ENCODE peak calls at places on chromosomes 1 and 21, in four cellular contexts. C is HepG2, A is upper lobe of left lung, P is K562. Z is an unnamed sample.

GRCh38 chr1:103497404-103497803 is 28.1 kb upstream of the RNPC3 start:
- ATAC-seq in A (no peak), C (no peak), P (no peak), Z (no peak)

GRCh38 chr1:36542024-36542961 is 59.6 kb upstream of the CSF3R start:
- ATAC-seq in C (peak; percentile 58), A (no peak), P (peak; percentile 48), Z (no peak)

GRCh38 chr1:31335007-31335406 is 37.9 kb downstream of the FABP3 start:
- ATAC-seq in P (peak; percentile 72), A (no peak), C (peak; percentile 63), Z (no peak)

GRCh38 chr1:183719289-183719688 is 66.2 kb upstream of the APOBEC4 start:
- ATAC-seq in C (no peak), A (no peak), P (no peak), Z (no peak)

GRCh38 chr1:204087893-204088528 is 15.1 kb downstream of the SOX13 start:
- ATAC-seq in A (no peak), C (no peak), P (no peak), Z (no peak)

GRCh38 chr1:1470626-1471388 is 758 bp upstream of the ATAD3B start:
- ATAC-seq in P (peak; percentile 6), A (no peak), C (no peak), Z (no peak)

GRCh38 chr1:119340861-119341261 is 27.7 kb upstream of the HAO2 start:
- ATAC-seq in P (no peak), A (no peak), C (peak; percentile 29), Z (no peak)

GRCh38 chr1:153345187-153346066 is 3.2 kb downstream of the PGLYRP4 start:
- ATAC-seq in P (no peak), C (no peak), A (no peak), Z (no peak)

GRCh38 chr1:89706700-89707012 is 73.7 kb downstream of the LRRC8C start:
- ATAC-seq in P (no peak), A (peak; percentile 64), C (no peak), Z (no peak)

GRCh38 chr1:18348354-18348753 is 132.4 kb upstream of the KLHDC7A start:
- ATAC-seq in A (no peak), P (no peak), C (no peak), Z (no peak)

GRCh38 chr1:179142889-179143299 is 61.0 kb downstream of the TOR3A start:
- ATAC-seq in C (no peak), A (peak; percentile 94), P (peak; percentile 58), Z (peak; percentile 91)

GRCh38 chr1:93666613-93667384 is 14.8 kb downstream of the BCAR3 start:
- ATAC-seq in C (no peak), A (no peak), P (no peak), Z (no peak)

GRCh38 chr1:200893411-200893901 is 1.2 kb upstream of the INAVA start:
- ATAC-seq in C (no peak), A (no peak), P (no peak), Z (no peak)

GRCh38 chr1:179806333-179806732 is 63.2 kb downstream of the FAM163A start:
- ATAC-seq in C (no peak), A (no peak), P (no peak), Z (no peak)

GRCh38 chr1:109989656-109990653 is 5.4 kb downstream of the AHCYL1 start:
- ATAC-seq in A (no peak), P (no peak), C (no peak), Z (no peak)

GRCh38 chr1:103208844-103209243 is 100.5 kb upstream of the COL11A1 start:
- ATAC-seq in C (no peak), P (no peak), A (no peak), Z (no peak)

GRCh38 chr1:41387667-41388091 is 26.4 kb downstream of the FOXO6 start:
- ATAC-seq in A (peak; percentile 68), C (no peak), P (peak; percentile 31), Z (peak; percentile 85)

GRCh38 chr1:111290640-111291039 is at the start of gene CHIA:
- ATAC-seq in P (no peak), C (no peak), A (no peak), Z (no peak)

GRCh38 chr1:177023249-177023648 is 141.3 kb downstream of the ASTN1 start:
- ATAC-seq in A (no peak), C (no peak), P (no peak), Z (no peak)

GRCh38 chr1:205447457-205448415 is 8.1 kb downstream of the BLACAT1 start:
- ATAC-seq in A (no peak), P (peak; percentile 6), C (no peak), Z (no peak)

GRCh38 chr1:233863901-233864545 is 40.5 kb upstream of the SLC35F3 start:
- ATAC-seq in C (no peak), P (no peak), A (no peak), Z (no peak)

GRCh38 chr1:63674238-63674864 is 81.1 kb downstream of the PGM1 start:
- ATAC-seq in P (peak; percentile 96), C (peak; percentile 95), A (peak; percentile 93), Z (peak; percentile 90)

GRCh38 chr1:155136728-155137127 is 1.1 kb downstream of the SLC50A1 start:
- ATAC-seq in A (no peak), C (no peak), P (no peak), Z (no peak)

GRCh38 chr1:158003409-158003805 is 10.0 kb downstream of the KIRREL1 start:
- ATAC-seq in P (no peak), A (no peak), C (no peak), Z (no peak)

GRCh38 chr1:60173006-60173405 is 99.4 kb upstream of the C1orf87 start:
- ATAC-seq in C (no peak), P (no peak), A (no peak), Z (no peak)

GRCh38 chr1:36583080-36583479 is 100.4 kb upstream of the CSF3R start:
- ATAC-seq in A (no peak), C (no peak), P (no peak), Z (no peak)

GRCh38 chr1:64616039-64616438 is 128.8 kb upstream of the RAVER2 start:
- ATAC-seq in P (no peak), A (no peak), C (no peak), Z (no peak)

GRCh38 chr1:210413951-210414350 is 85.2 kb downstream of the HHAT start:
- ATAC-seq in A (no peak), P (no peak), C (no peak), Z (no peak)

GRCh38 chr1:204264805-204265204 is 51.0 kb upstream of the GOLT1A start:
- ATAC-seq in P (no peak), C (no peak), A (no peak), Z (no peak)

GRCh38 chr1:244144053-244144452 is 93.0 kb downstream of the ZBTB18 start:
- ATAC-seq in A (no peak), C (no peak), P (no peak), Z (no peak)

GRCh38 chr1:84632975-84633427 is 57.3 kb downstream of the SSX2IP start:
- ATAC-seq in A (peak; percentile 60), P (peak; percentile 73), C (no peak), Z (no peak)

GRCh38 chr1:202007703-202008489 is 2.5 kb upstream of the ELF3 start:
- ATAC-seq in C (no peak), P (peak; percentile 23), A (peak; percentile 34), Z (no peak)

GRCh38 chr1:26706315-26706714 is 10.5 kb downstream of the ARID1A start:
- ATAC-seq in P (peak; percentile 10), A (no peak), C (peak; percentile 65), Z (no peak)

GRCh38 chr1:242877743-242878142 is 353.2 kb upstream of the PLD5 start:
- ATAC-seq in C (no peak), P (peak; percentile 31), A (no peak), Z (no peak)

GRCh38 chr1:119492763-119493162 is 14.2 kb upstream of the HSD3B1 start:
- ATAC-seq in P (no peak), C (no peak), A (no peak), Z (no peak)

GRCh38 chr1:156295391-156295947 is at the start of gene GLMP:
- ATAC-seq in P (peak; percentile 87), C (peak; percentile 5), A (peak; percentile 71), Z (peak; percentile 41)

GRCh38 chr1:156293895-156294294 is 1.6 kb downstream of the GLMP start:
- ATAC-seq in C (no peak), P (no peak), A (no peak), Z (no peak)

GRCh38 chr1:156293098-156293434 is 2.4 kb downstream of the GLMP start:
- ATAC-seq in P (no peak), C (no peak), A (no peak), Z (no peak)

GRCh38 chr1:156289857-156290256 is 5.6 kb downstream of the GLMP start:
- ATAC-seq in P (no peak), C (no peak), A (no peak), Z (no peak)

DNA sequence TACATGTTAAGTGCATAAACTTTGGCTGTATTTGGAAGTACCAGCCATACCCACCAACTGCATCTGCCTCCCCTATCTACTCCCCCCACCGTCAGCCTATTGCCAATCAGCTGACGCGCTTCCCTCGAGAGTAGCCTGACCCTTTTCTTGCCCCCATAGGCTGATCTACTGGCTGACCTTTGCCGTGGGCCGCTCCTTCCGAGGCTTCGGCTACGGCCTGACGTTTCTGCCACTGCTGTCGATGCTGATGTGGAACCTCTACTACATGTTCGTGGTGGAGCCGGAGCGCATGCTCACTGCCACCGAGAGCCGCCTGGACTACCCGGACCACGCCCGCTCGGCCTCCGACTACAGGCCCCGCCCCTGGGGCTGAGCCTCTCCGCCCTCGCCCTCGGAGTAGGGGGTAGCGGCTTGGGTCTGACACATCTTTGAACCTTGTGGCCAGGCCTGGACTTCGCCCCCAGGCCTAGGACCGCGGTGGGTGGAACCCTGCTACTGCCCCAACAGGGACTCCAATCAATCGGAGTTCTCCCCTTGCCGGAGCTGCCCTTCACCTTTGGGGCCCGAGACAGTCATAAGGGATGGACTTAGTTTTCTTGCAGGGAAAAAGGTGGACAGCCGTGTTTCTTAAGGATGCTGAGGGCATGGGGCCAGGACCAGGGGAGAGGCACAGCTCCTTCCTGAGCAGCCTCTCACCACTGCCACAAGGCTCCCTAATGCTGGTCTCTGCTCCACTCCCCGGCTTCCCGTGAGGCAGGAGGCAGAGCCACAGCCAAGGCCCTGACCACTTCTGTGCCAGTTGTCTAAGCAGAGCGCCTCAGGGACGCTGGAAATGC is 4.0 kb downstream of the GLMP start:
- ATAC-seq in A (peak; percentile 97), C (peak; percentile 95), P (peak; percentile 78), Z (peak; percentile 95)
- TF ChIP-seq POLR2A in A (peak; percentile 27), C (peak; percentile 89), P (no peak), Z (peak; percentile 28)

DNA sequence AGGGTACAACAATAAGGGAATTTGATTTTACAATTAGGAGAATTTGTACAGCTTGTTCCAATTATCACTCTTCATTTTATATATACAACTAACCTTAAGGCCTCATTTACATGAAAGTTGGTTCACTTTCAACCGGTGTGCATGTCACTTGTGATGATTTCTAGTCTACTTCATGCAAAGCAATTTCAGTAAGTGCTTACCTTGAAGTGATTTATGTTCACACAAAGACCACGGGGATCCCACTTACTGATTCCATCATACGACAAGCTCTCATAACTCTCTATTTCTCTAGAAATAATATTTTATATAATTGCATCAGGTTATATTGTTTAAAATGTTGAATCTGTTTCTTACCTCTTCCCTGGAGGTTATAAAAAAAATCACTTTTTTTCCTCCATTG is 100.3 kb upstream of the CHODL start:
- ATAC-seq in C (no peak), A (no peak), P (no peak), Z (no peak)
- TF ChIP-seq EP300 in C (no peak), A (no peak), P (no peak), Z (no peak)

DNA sequence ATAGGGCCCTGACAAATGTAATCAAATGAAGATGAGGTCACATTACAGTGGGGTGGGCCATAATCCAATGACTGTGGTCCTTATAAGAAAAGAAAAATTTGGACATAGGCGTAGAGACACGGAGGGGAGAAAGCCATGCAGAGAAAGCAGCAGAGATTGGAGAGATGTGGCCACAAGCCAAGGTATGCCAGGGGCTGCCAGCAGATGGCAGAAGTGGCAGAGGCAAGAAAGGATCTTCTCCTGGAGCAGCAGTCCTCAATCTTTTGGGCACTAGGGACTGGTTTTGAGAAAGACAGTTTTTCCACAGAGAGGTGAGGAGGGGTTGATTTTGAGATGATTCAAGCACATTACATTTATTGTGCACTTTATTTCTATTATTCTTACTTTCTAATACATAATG is 355.1 kb downstream of the NPHP4 start:
- ATAC-seq in P (no peak), C (no peak), A (no peak), Z (no peak)
- TF ChIP-seq CTCF in P (peak; percentile 50), C (peak; percentile 43), A (no peak), Z (no peak)

GRCh38 chr21:33642896-33643657 is 776 bp downstream of the ITSN1 start:
- ATAC-seq in C (peak; percentile 0), A (no peak), P (no peak), Z (no peak)
- TF ChIP-seq POLR2A in C (no peak), A (no peak), P (no peak), Z (no peak)